ENCODE peak calls at places on chromosomes 6 and 20, in five cellular contexts. Q is lower lobe of right lung, Z is PC-3, J is transverse colon, R is uterus. I is an unnamed sample. For H3K4me1 and H3K27me3, the result is how much of the 10 kb centered on the place peaks cover.

GRCh38 chr6:17869010-17869752 is 118.3 kb downstream of the KIF13A start:
- DNase-seq in Z (peak), R (no peak), J (no peak), Q (no peak), I (no peak)

GRCh38 chr6:39777661-39778060 is 14.5 kb upstream of the DAAM2 start:
- DNase-seq in R (no peak), Q (no peak), Z (no peak), J (no peak), I (peak)

GRCh38 chr6:106527979-106528378 is 101.3 kb downstream of the RTN4IP1 start:
- DNase-seq in Q (no peak), R (no peak), Z (peak), J (no peak), I (no peak)

GRCh38 chr6:111676383-111676782 is 70.7 kb upstream of the TRAF3IP2 start:
- DNase-seq in Q (no peak), J (no peak), Z (no peak), R (no peak), I (no peak)

GRCh38 chr20:34171640-34172039 is 59.6 kb upstream of the EIF2S2 start:
- DNase-seq in J (no peak), R (peak), Z (no peak), Q (no peak), I (no peak)

GRCh38 chr20:43752561-43753301 is 25.9 kb upstream of the GTSF1L start:
- DNase-seq in Q (peak), J (peak), Z (peak), R (no peak), I (peak)

GRCh38 chr6:32152414-32153251 is 894 bp upstream of the PRRT1 start:
- DNase-seq in Z (no peak), Q (no peak), J (no peak), R (no peak), I (no peak)

GRCh38 chr6:37099442-37099841 is 70.5 kb upstream of the PIM1 start:
- DNase-seq in R (no peak), Z (peak), J (no peak), Q (no peak), I (no peak)

GRCh38 chr6:18101873-18102272 is 20.6 kb downstream of the NHLRC1 start:
- DNase-seq in J (no peak), Q (no peak), R (no peak), Z (no peak), I (no peak)

GRCh38 chr20:31593221-31594001 is 11.7 kb upstream of the ID1 start:
- DNase-seq in Q (peak), Z (peak), R (no peak), J (peak), I (peak)

GRCh38 chr20:52242237-52243230 is 51.0 kb upstream of the ZFP64 start:
- DNase-seq in Q (no peak), R (no peak), J (no peak), Z (peak), I (no peak)

GRCh38 chr6:33672808-33673207 is 38.7 kb downstream of the UQCC2 start:
- DNase-seq in J (no peak), R (peak), Q (no peak), Z (peak), I (peak)

GRCh38 chr6:4518506-4518905 is 257.7 kb upstream of the CDYL start:
- DNase-seq in R (no peak), J (no peak), Q (no peak), Z (no peak), I (no peak)

GRCh38 chr6:134491473-134491872 is 173.6 kb upstream of the SGK1 start:
- DNase-seq in Q (no peak), R (no peak), J (no peak), Z (no peak), I (no peak)

GRCh38 chr6:10837692-10837996 is 695 bp downstream of the MAK start:
- DNase-seq in J (no peak), R (no peak), Z (peak), Q (no peak), I (no peak)

GRCh38 chr20:58233881-58234528 is 5.6 kb upstream of the ANKRD60 start:
- DNase-seq in Z (peak), R (peak), J (peak), Q (no peak), I (no peak)

GRCh38 chr6:68756454-68757375 is 121.6 kb downstream of the ADGRB3 start:
- DNase-seq in J (no peak), Z (no peak), Q (no peak), R (no peak), I (no peak)

GRCh38 chr20:58366016-58366415 is 23.0 kb upstream of the VAPB start:
- DNase-seq in J (no peak), Z (no peak), R (no peak), Q (no peak), I (no peak)

GRCh38 chr6:161444464-161444863 is 170.6 kb upstream of the AGPAT4 start:
- DNase-seq in J (no peak), Z (no peak), Q (no peak), R (no peak), I (peak)

GRCh38 chr20:59925894-59926293 is 7.5 kb downstream of the SYCP2 start:
- DNase-seq in Z (peak), R (no peak), J (no peak), Q (no peak), I (no peak)

DNA sequence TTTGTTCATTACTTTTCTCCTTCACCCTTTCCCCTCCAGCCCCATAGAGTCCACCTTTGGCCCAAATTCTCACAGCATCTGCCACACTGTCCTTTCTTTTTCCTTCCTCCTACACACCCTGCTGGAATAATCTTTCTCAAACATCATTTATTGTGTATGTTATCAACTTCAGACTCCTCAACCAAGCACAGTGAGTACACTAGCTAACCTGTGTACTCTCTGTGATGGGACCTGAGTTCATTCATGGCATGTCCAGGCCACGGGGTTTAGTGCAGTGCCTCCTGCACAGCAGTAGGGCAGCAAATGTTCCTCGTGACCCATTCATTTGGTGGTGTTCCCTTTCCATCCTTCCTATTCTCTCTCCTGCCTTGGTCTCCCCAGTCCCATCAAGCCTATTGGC is 7.1 kb upstream of the ARMC12 start:
- DNase-seq in Z (no peak), R (no peak), Q (no peak), J (peak), I (no peak)
- H3K4me1 ChIP-seq in Z (under half), R (under half), Q (half or more), J (half or more), I (under half)

GRCh38 chr6:41638801-41639555 is 710 bp downstream of the MDFI start:
- DNase-seq in R (peak), Q (peak), J (no peak), Z (no peak), I (peak)
- H3K4me3 ChIP-seq in R (peak), Q (peak), J (peak), Z (peak), I (peak)

DNA sequence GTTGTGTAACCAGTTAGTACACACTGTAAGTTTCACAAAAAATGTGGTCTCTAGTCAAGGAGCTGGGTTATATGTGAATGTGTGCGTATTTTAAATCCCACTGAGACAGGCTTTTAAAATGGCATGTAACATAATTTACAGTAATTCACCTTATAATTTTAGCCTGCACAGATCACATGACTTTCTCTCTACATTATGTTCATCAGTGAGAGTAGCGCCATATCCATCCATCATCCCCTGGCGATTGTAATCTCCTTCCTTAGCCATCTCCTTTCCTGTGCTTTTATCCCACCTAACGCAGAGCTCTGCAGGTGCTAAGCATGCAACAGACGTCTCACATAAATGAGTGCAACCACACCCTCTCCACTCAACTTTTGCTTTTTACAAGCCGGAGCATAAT is 210.8 kb downstream of the TBC1D7 start:
- DNase-seq in J (no peak), R (no peak), Q (no peak), Z (no peak), I (no peak)
- H3K27me3 ChIP-seq in J (under half), R (under half), Q (under half), Z (half or more), I (under half)

GRCh38 chr20:50007369-50007768 is 24.6 kb downstream of the SNAI1 start:
- DNase-seq in J (no peak), Z (no peak), Q (no peak), R (no peak), I (no peak)

GRCh38 chr20:50013976-50014375 is 31.2 kb downstream of the SNAI1 start:
- DNase-seq in J (no peak), Z (no peak), R (no peak), Q (no peak), I (no peak)

GRCh38 chr20:50012282-50013263 is 29.8 kb downstream of the SNAI1 start:
- DNase-seq in Q (no peak), J (peak), R (no peak), Z (no peak), I (no peak)

GRCh38 chr20:50008007-50008406 is 25.2 kb downstream of the SNAI1 start:
- DNase-seq in Z (no peak), J (no peak), R (no peak), Q (no peak), I (peak)

DNA sequence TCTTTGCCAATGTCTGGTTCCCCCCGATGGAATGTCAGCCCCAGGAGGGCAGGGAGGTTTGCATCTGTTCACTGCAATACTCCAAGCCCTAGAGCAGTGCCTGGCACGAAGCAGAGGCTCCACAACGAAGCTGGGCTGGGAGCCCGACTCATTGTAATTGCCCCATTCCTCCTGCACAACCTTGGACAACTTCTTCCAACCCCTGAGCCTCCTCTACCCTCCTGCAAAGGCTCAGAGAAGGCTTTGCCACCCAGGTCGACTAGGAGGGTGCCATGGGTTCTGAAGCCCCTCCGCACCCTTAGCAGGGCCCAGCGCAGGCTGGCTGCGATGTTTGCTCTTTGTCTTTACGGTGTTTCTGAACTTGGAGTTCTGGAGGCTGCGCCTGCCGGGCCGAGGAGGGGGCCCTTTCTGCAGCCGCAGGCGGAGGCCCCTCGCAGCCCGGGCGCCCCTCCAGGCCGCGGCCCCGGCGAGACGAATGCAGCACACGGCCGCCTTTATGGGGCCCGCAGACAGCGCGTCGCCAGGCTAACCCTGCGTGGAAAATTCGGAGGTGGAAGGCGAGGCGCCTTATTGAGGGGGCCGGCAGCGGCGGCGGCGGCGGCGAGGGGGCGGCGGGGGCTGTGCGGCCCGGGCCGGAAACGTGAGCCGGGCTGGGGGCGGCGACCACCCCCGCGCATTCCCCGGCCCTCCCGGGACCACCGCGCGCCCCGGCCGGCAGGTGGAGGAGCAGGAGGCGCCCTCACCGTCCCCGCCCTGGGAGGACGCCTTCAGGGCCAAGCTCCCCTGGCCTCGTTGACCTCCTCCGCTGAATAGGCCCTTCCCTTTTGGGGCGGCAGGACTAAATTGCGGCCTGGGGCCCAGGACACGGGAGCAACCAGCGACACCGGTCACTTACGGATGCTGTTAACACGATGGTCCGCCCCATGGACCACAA is 27.0 kb downstream of the SNAI1 start:
- DNase-seq in R (no peak), J (no peak), Q (no peak), Z (no peak), I (no peak)
- H3K4me1 ChIP-seq in R (under half), J (under half), Q (under half), Z (under half), I (under half)

DNA sequence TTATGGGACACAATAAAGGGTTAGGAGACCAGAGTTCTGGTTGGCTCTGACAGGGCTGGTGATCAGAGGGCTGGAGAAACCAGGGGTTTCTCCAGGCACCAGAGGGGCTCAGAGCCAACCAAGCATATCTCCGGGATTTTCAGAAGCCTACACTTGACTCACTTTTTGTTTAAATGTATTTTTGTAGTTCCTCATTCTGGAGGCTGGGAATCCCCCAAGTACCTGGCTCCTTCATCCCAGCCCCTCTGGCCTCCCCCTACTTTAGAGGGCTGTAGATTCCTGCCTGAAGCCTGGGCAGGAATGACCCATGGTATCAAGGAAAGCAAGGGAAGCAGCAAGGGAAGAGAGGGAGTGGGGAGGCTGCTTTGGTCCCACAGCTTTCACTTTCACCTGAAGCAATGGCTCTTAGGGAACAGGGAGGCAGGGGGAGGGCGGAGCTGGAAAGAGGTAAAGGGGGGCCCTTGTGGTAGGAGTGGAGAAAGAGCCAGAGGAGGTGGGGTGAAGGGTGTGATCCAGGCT is 973 bp downstream of the CD40 start:
- DNase-seq in Q (no peak), J (no peak), Z (no peak), R (no peak), I (no peak)
- H3K4me3 ChIP-seq in Q (peak), J (peak), Z (no peak), R (peak), I (peak)

GRCh38 chr20:45462711-45463110 is 6.8 kb upstream of the WFDC2 start:
- DNase-seq in Q (no peak), R (no peak), Z (no peak), J (no peak), I (no peak)
- H3K27me3 ChIP-seq in Q (under half), R (under half), Z (under half), J (under half), I (under half)

DNA sequence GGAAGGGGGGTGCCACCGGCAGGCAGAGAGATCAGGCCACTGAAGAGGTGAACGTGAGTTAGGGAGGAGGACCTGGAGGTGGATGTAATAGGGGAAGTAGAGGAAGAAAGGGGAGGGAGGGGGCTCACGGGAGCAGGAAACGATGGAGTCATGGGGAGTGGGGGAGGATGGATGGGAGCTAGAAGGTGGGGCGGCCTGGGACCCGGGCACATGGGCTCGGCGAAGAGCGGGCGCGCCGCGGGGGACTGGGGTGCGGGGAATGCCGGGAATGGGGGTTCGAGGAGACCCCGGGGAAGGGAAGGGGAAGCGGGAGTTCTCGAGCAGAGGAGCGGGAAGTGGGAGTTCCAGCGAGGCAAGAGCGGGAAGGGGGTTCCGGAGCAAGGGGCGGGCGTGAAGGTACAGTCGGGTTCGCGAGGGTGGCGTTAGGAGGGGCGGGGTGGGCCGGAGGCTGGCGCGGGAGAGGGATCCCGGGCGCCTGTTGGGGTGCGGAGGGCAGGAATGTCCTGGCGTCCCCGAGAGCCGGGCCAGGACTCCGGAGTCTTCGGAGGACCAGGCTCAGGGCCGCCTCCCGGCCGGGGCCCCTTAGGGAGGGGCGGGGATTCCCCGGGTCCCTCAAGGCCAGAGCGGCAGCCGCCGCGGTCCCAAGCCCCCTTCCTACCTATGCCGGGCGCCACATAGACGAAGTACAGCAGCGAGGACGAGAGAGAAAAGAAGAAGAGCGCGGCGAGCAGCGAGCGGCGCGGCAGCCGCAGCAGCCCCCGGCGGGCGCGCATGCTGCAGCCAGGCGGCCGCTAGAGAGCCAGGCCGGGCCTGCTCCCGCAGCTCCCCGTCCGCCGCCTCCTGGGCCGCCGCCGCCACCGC is 530 bp downstream of the B4GALT5 start:
- DNase-seq in Q (peak), Z (no peak), J (peak), R (peak), I (peak)
- H3K4me1 ChIP-seq in Q (under half), Z (under half), J (half or more), R (under half), I (under half)

DNA sequence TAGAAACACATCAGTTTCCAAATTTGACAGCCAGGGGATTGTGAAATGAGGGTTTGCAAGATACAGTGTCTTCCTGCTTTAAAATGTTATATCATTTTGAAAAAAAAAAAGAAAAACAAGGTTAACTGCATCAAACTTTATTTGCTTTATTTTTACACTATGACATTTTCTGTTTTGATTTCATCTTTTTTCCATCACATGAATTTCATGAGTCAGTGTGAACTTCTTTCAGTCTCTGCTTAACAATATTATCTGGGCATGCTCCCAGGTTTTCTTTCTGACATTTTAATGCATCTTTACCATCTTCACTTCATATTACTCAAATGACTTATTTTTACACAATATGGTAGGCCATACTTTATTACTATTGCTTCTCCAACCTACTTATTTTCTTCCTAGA is 1.9 kb downstream of the NCOA7 start:
- DNase-seq in J (no peak), R (no peak), Q (no peak), Z (no peak), I (no peak)
- H3K4me3 ChIP-seq in J (no peak), R (no peak), Q (no peak), Z (no peak), I (peak)

DNA sequence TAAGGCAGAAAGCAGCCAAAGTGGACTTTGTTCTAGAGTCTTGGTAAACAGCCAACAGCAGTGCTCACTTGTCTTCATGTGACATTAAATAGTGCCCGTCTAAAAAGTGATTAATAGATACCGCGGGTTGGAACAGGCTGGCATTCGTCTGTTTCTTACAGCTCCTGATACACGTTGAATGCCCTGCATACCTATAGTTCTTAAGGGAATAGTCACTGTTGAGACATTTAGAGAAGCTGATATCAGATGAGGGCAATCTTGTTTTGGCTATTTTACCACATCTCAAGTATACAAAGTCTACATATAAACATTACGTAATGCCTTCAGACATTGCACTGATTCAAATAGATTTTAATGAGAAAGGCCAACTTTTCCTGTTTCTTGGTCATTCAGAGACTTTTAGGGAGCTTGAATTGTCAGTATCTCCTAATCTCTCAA is 374.9 kb upstream of the FLRT3 start:
- DNase-seq in R (no peak), J (no peak), Z (peak), Q (no peak), I (no peak)
- H3K27me3 ChIP-seq in R (under half), J (under half), Z (under half), Q (under half), I (under half)